ENCODE peak calls at places on chromosomes 16 and 17, in seven cellular contexts. J, I, T, L, C, G and B are unnamed samples.

GRCh38 chr16:55503726-55504553 is 4.9 kb upstream of the LPCAT2 start:
- DNase-seq in C (no peak), L (no peak), T (no peak), J (no peak), I (no peak), G (no peak), B (no peak)

GRCh38 chr17:27352481-27353460 is 58.9 kb downstream of the WSB1 start:
- DNase-seq in J (no peak), C (no peak), T (no peak), L (no peak), G (no peak), I (no peak), B (no peak)

GRCh38 chr16:83994087-83994486 is 26.0 kb downstream of the NECAB2 start:
- DNase-seq in I (peak; percentile 79), G (peak; percentile 61), L (no peak), C (no peak), J (peak; percentile 86), T (peak; percentile 58), B (peak; percentile 94)

GRCh38 chr17:47204722-47205418 is 4.3 kb upstream of the MYL4 start:
- DNase-seq in C (peak; percentile 33), T (no peak), J (peak; percentile 54), I (peak; percentile 85), G (no peak), L (no peak), B (peak; percentile 49)

GRCh38 chr17:61753696-61754095 is 109.6 kb downstream of the BRIP1 start:
- DNase-seq in J (no peak), I (no peak), G (no peak), C (no peak), L (no peak), T (no peak), B (no peak)

GRCh38 chr17:28937044-28937729 is 14.1 kb downstream of the PHF12 start:
- DNase-seq in T (no peak), J (no peak), I (no peak), G (no peak), C (no peak), L (no peak), B (peak; percentile 21)

GRCh38 chr17:44360826-44361225 is 2.8 kb downstream of the FAM171A2 start:
- DNase-seq in I (peak; percentile 38), J (peak; percentile 25), T (no peak), C (no peak), L (peak; percentile 84), G (peak; percentile 32), B (peak; percentile 54)

GRCh38 chr16:86566601-86566965 is at the start of gene FOXC2:
- DNase-seq in L (peak; percentile 76), T (peak; percentile 88), C (no peak), J (peak; percentile 95), G (peak; percentile 81), I (peak; percentile 93), B (peak; percentile 90)

GRCh38 chr17:9519873-9520272 is 55.7 kb downstream of the STX8 start:
- DNase-seq in T (no peak), J (no peak), C (no peak), L (no peak), I (no peak), G (no peak), B (no peak)

GRCh38 chr17:28953444-28954118 is 2.3 kb upstream of the PHF12 start:
- DNase-seq in G (no peak), J (peak; percentile 41), C (peak; percentile 44), L (peak; percentile 51), T (peak; percentile 63), I (peak; percentile 40), B (no peak)

GRCh38 chr16:67296422-67296821 is 17.1 kb downstream of the PLEKHG4 start:
- DNase-seq in I (peak; percentile 92), G (no peak), L (no peak), C (no peak), T (peak; percentile 62), J (peak; percentile 68), B (peak; percentile 82)

GRCh38 chr17:83119987-83120864 is 40.8 kb downstream of the METRNL start:
- DNase-seq in T (no peak), L (peak; percentile 28), J (no peak), I (no peak), C (peak; percentile 75), G (no peak), B (no peak)

GRCh38 chr17:37483311-37484039 is 6.2 kb upstream of the DUSP14 start:
- DNase-seq in J (peak; percentile 74), T (peak; percentile 32), C (no peak), L (no peak), G (peak; percentile 92), I (peak; percentile 83), B (peak; percentile 77)

GRCh38 chr17:57107498-57108101 is 22.6 kb downstream of the AKAP1 start:
- DNase-seq in T (no peak), L (no peak), C (no peak), G (no peak), J (peak; percentile 64), I (peak; percentile 92), B (no peak)

GRCh38 chr17:11264183-11264871 is 23.3 kb downstream of the SHISA6 start:
- DNase-seq in T (no peak), J (no peak), I (no peak), L (no peak), G (no peak), C (no peak), B (no peak)

GRCh38 chr17:68320311-68320865 is 29.1 kb downstream of the ARSG start:
- DNase-seq in G (no peak), L (no peak), T (no peak), C (no peak), J (no peak), I (no peak), B (no peak)

GRCh38 chr16:19601083-19601976 is 45.8 kb downstream of the VPS35L start:
- DNase-seq in T (peak; percentile 11), L (no peak), C (no peak), I (peak; percentile 19), J (peak; percentile 17), G (no peak), B (peak; percentile 44)

GRCh38 chr16:85524630-85525463 is 88.3 kb upstream of the GSE1 start:
- DNase-seq in C (no peak), T (no peak), L (no peak), G (no peak), I (peak; percentile 90), J (no peak), B (peak; percentile 25)

GRCh38 chr16:89562027-89562599 is 1.6 kb downstream of the RPL13 start:
- DNase-seq in I (no peak), T (no peak), L (no peak), G (no peak), J (no peak), C (no peak), B (no peak)

GRCh38 chr17:48624118-48624517 is 2.0 kb downstream of the HOXB9 start:
- DNase-seq in C (no peak), I (no peak), T (no peak), J (no peak), L (no peak), G (no peak), B (no peak)

GRCh38 chr16:81927561-81928185 is 83.6 kb downstream of the SDR42E1 start:
- DNase-seq in G (no peak), I (no peak), T (no peak), L (no peak), J (no peak), C (no peak), B (no peak)

GRCh38 chr16:50944431-50944830 is 202.5 kb downstream of the CYLD start:
- DNase-seq in L (no peak), G (no peak), C (no peak), I (no peak), J (no peak), T (no peak), B (no peak)

GRCh38 chr16:10895053-10895946 is 18.3 kb downstream of the CIITA start:
- DNase-seq in T (peak; percentile 67), L (peak; percentile 74), C (peak; percentile 59), G (no peak), I (peak; percentile 29), J (peak; percentile 36), B (peak; percentile 79)

GRCh38 chr17:19531780-19532501 is 1.7 kb upstream of the SLC47A1 start:
- DNase-seq in J (no peak), G (no peak), L (no peak), I (no peak), C (no peak), T (no peak), B (no peak)

GRCh38 chr17:62064791-62065563 is at the start of gene MED13:
- DNase-seq in J (peak; percentile 53), G (no peak), I (peak; percentile 53), L (peak; percentile 80), T (peak; percentile 53), C (peak; percentile 55), B (peak; percentile 62)

GRCh38 chr16:79801550-79802090 is 201.1 kb upstream of the MAF start:
- DNase-seq in C (no peak), I (peak; percentile 3), G (no peak), L (no peak), T (no peak), J (no peak), B (no peak)

GRCh38 chr16:11114366-11115164 is 141.4 kb downstream of the SOCS1 start:
- DNase-seq in J (no peak), G (no peak), L (no peak), C (no peak), T (no peak), I (no peak), B (no peak)